ENCODE peak calls at places on chromosomes 16 and 17, in nine cellular contexts. C is GM23248, W is esophagus muscularis mucosa, Q is aorta, I is fibroblast of mammary gland, V is cardiac fibroblast, M is right atrium auricular region, A is AG09309, F is skeletal muscle cell. J is an unnamed sample.

GRCh38 chr17:17021194-17021863 is 20.9 kb upstream of the MPRIP start:
- DNase-seq in C (peak), W (no peak), Q (peak), I (no peak), V (no peak), M (peak), A (no peak), F (no peak), J (peak)

GRCh38 chr17:6755731-6756184 is at the start of gene XAF1:
- DNase-seq in C (peak), W (no peak), Q (no peak), I (peak), V (peak), M (no peak), A (peak), F (peak), J (peak)

GRCh38 chr17:80308672-80309517 is 48.2 kb downstream of the RNF213 start:
- DNase-seq in C (no peak), W (no peak), Q (peak), I (no peak), V (no peak), M (no peak), A (no peak), F (no peak), J (peak)

GRCh38 chr17:4483012-4483840 is 15.5 kb upstream of the SPNS2 start:
- DNase-seq in C (no peak), W (no peak), Q (no peak), I (no peak), V (peak), M (no peak), A (no peak), F (no peak), J (no peak)

GRCh38 chr17:40286473-40286872 is 1.2 kb upstream of the CDC6 start:
- DNase-seq in C (no peak), W (no peak), Q (no peak), I (no peak), V (no peak), M (no peak), A (no peak), F (no peak), J (no peak)

GRCh38 chr16:85090873-85091521 is 21.3 kb downstream of the CIBAR2 start:
- DNase-seq in C (no peak), W (no peak), Q (no peak), I (peak), V (no peak), M (no peak), A (no peak), F (no peak), J (no peak)

GRCh38 chr16:85316321-85316919 is 204.1 kb upstream of the CIBAR2 start:
- DNase-seq in C (peak), W (no peak), Q (peak), I (peak), V (peak), M (no peak), A (no peak), F (no peak), J (peak)

GRCh38 chr16:84867696-84868095 is 47.9 kb downstream of the CRISPLD2 start:
- DNase-seq in C (no peak), W (no peak), Q (no peak), I (no peak), V (no peak), M (no peak), A (no peak), F (no peak), J (no peak)

GRCh38 chr16:23232806-23233205 is 50.3 kb downstream of the SCNN1G start:
- DNase-seq in C (no peak), W (no peak), Q (no peak), I (no peak), V (no peak), M (no peak), A (no peak), F (no peak), J (no peak)

GRCh38 chr17:41634639-41635038 is 10.3 kb upstream of the KRT17 start:
- DNase-seq in C (no peak), W (no peak), Q (no peak), I (no peak), V (no peak), M (no peak), A (no peak), F (no peak), J (no peak)

GRCh38 chr17:57892820-57893595 is 43.2 kb upstream of the MRPS23 start:
- DNase-seq in C (peak), W (peak), Q (peak), I (peak), V (peak), M (peak), A (peak), F (peak), J (peak)

GRCh38 chr17:66944365-66945203 is 19.9 kb upstream of the CACNG4 start:
- DNase-seq in C (peak), W (no peak), Q (no peak), I (no peak), V (no peak), M (no peak), A (no peak), F (no peak), J (peak)

GRCh38 chr17:13283606-13284005 is 265.8 kb upstream of the ELAC2 start:
- DNase-seq in C (no peak), W (no peak), Q (no peak), I (no peak), V (no peak), M (no peak), A (no peak), F (no peak), J (no peak)

GRCh38 chr16:24685539-24686432 is 43.7 kb upstream of the TNRC6A start:
- DNase-seq in C (peak), W (no peak), Q (peak), I (peak), V (peak), M (peak), A (peak), F (no peak), J (peak)

GRCh38 chr16:12545792-12546342 is 257.8 kb downstream of the CPPED1 start:
- DNase-seq in C (no peak), W (no peak), Q (no peak), I (no peak), V (no peak), M (no peak), A (no peak), F (no peak), J (no peak)

GRCh38 chr17:83085103-83085502 is 5.7 kb downstream of the METRNL start:
- DNase-seq in C (peak), W (no peak), Q (no peak), I (no peak), V (no peak), M (no peak), A (no peak), F (no peak), J (no peak)

GRCh38 chr17:83084214-83084613 is 4.8 kb downstream of the METRNL start:
- DNase-seq in C (no peak), W (no peak), Q (no peak), I (no peak), V (no peak), M (no peak), A (no peak), F (no peak), J (no peak)

GRCh38 chr17:83085526-83086196 is 6.3 kb downstream of the METRNL start:
- DNase-seq in C (peak), W (no peak), Q (no peak), I (no peak), V (no peak), M (no peak), A (no peak), F (no peak), J (no peak)

GRCh38 chr17:83083368-83084201 is 4.2 kb downstream of the METRNL start:
- DNase-seq in C (peak), W (no peak), Q (peak), I (peak), V (peak), M (no peak), A (peak), F (peak), J (peak)

GRCh38 chr17:83084621-83085056 is 5.2 kb downstream of the METRNL start:
- DNase-seq in C (peak), W (no peak), Q (no peak), I (no peak), V (no peak), M (no peak), A (no peak), F (no peak), J (no peak)
- H3K4me3 ChIP-seq in C (peak), W (no peak), Q (no peak), I (no peak), V (peak), M (no peak), A (peak), F (no peak), J (peak)

DNA sequence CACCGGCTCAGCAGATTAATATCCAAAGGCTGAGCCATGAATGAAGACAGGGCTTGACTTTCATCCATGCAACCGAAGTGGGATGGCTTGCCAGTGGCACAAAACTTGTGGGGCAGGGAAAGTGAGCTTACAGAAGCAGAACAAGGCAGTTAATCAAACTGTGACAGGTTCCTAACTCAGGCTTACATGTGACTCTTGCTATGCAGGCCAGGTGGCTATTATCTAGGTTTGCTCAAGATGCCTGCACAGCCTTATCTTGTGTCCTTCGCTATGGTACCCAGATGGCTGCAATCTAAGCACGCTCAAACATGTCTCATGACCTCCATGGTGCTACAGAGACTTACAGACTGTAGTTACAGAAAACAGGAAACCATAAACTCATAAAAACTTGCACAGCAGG is 8.6 kb upstream of the DNAH9 start:
- DNase-seq in C (no peak), W (no peak), Q (no peak), I (no peak), V (no peak), M (no peak), A (no peak), F (no peak), J (no peak)
- H3K4me3 ChIP-seq in C (no peak), W (no peak), Q (no peak), I (no peak), V (no peak), M (no peak), A (no peak), F (no peak), J (no peak)

GRCh38 chr17:29722411-29723198 is 99.9 kb upstream of the CORO6 start:
- DNase-seq in C (peak), W (peak), Q (no peak), I (peak), V (peak), M (peak), A (no peak), F (peak), J (peak)
- H3K4me3 ChIP-seq in C (peak), W (no peak), Q (no peak), I (no peak), V (no peak), M (peak), A (no peak), F (no peak), J (peak)

GRCh38 chr16:89114159-89114981 is 20.7 kb downstream of the ACSF3 start:
- DNase-seq in C (no peak), W (no peak), Q (peak), I (peak), V (peak), M (no peak), A (no peak), F (no peak), J (no peak)
- H3K4me3 ChIP-seq in C (no peak), W (no peak), Q (no peak), I (no peak), V (no peak), M (no peak), A (no peak), F (no peak), J (no peak)

GRCh38 chr17:50355701-50356341 is 9.9 kb downstream of the XYLT2 start:
- DNase-seq in C (no peak), W (no peak), Q (peak), I (no peak), V (no peak), M (no peak), A (no peak), F (no peak), J (no peak)
- H3K4me3 ChIP-seq in C (no peak), W (no peak), Q (no peak), I (no peak), V (no peak), M (no peak), A (no peak), F (no peak), J (no peak)

GRCh38 chr16:57300387-57301125 is 16.1 kb upstream of the PLLP start:
- DNase-seq in C (peak), W (peak), Q (peak), I (peak), V (peak), M (peak), A (peak), F (peak), J (peak)
- H3K4me3 ChIP-seq in C (peak), W (peak), Q (peak), I (peak), V (peak), M (peak), A (no peak), F (peak), J (peak)

GRCh38 chr17:78132767-78133178 is 2.2 kb downstream of the TMC8 start:
- DNase-seq in C (no peak), W (no peak), Q (no peak), I (no peak), V (no peak), M (no peak), A (no peak), F (no peak), J (no peak)
- H3K4me3 ChIP-seq in C (no peak), W (no peak), Q (no peak), I (no peak), V (no peak), M (no peak), A (no peak), F (no peak), J (no peak)

GRCh38 chr16:3443108-3444031 is at the start of the genes NAA60 and ZNF597:
- DNase-seq in C (peak), W (peak), Q (peak), I (peak), V (peak), M (peak), A (peak), F (peak), J (peak)

GRCh38 chr16:3439637-3440036 is 3.7 kb downstream of the ZNF597 start:
- DNase-seq in C (no peak), W (no peak), Q (no peak), I (no peak), V (no peak), M (no peak), A (no peak), F (no peak), J (no peak)

GRCh38 chr16:3444032-3444388 is 530 bp downstream of the NAA60 start:
- DNase-seq in C (peak), W (no peak), Q (no peak), I (peak), V (peak), M (no peak), A (peak), F (peak), J (peak)
- H3K4me3 ChIP-seq in C (peak), W (peak), Q (peak), I (peak), V (peak), M (peak), A (peak), F (peak), J (peak)

J was measured in fibroblast of the aortic adventitia.